ENCODE peak calls at places on chromosomes 7 and 10, in six cellular contexts. One of them, this sample, is unnamed.

GRCh38 chr10:71985542-71986250 is 21.5 kb downstream of the CHST3 start:
- DNase-seq in PC-3: no peak
- DNase-seq in cardiac muscle cell: peak
- DNase-seq in H9: no peak
- DNase-seq in activated CD4-positive, alpha-beta T cell treated with anti-CD3 and anti-CD28 coated beads, Interleukin-2, amount 10 ng/mL, durations not matched to agents 24 days and 14 days: no peak
- DNase-seq in hypothalamus: no peak
- DNase-seq in this sample: no peak

GRCh38 chr7:5421626-5422323 is 1.9 kb downstream of the TNRC18 start:
- DNase-seq in activated CD4-positive, alpha-beta T cell treated with anti-CD3 and anti-CD28 coated beads, Interleukin-2, amount 10 ng/mL, durations not matched to agents 24 days and 14 days: peak
- DNase-seq in hypothalamus: peak
- DNase-seq in cardiac muscle cell: peak
- DNase-seq in H9: no peak
- DNase-seq in PC-3: peak
- DNase-seq in this sample: peak

GRCh38 chr10:49168821-49169495 is 19.2 kb downstream of the TMEM273 start:
- DNase-seq in activated CD4-positive, alpha-beta T cell treated with anti-CD3 and anti-CD28 coated beads, Interleukin-2, amount 10 ng/mL, durations not matched to agents 24 days and 14 days: no peak
- DNase-seq in PC-3: no peak
- DNase-seq in hypothalamus: no peak
- DNase-seq in cardiac muscle cell: no peak
- DNase-seq in H9: no peak
- DNase-seq in this sample: no peak

GRCh38 chr10:78973901-78974408 is 94.8 kb upstream of the ZMIZ1 start:
- DNase-seq in activated CD4-positive, alpha-beta T cell treated with anti-CD3 and anti-CD28 coated beads, Interleukin-2, amount 10 ng/mL, durations not matched to agents 24 days and 14 days: no peak
- DNase-seq in cardiac muscle cell: peak
- DNase-seq in H9: peak
- DNase-seq in PC-3: peak
- DNase-seq in hypothalamus: peak
- DNase-seq in this sample: peak

GRCh38 chr10:27530477-27530876 is 26.4 kb downstream of the RAB18 start:
- DNase-seq in activated CD4-positive, alpha-beta T cell treated with anti-CD3 and anti-CD28 coated beads, Interleukin-2, amount 10 ng/mL, durations not matched to agents 24 days and 14 days: no peak
- DNase-seq in hypothalamus: no peak
- DNase-seq in cardiac muscle cell: no peak
- DNase-seq in PC-3: no peak
- DNase-seq in H9: no peak
- DNase-seq in this sample: no peak

GRCh38 chr7:27176343-27176731 is 2.2 kb upstream of the HOXA10 start:
- DNase-seq in PC-3: no peak
- DNase-seq in hypothalamus: no peak
- DNase-seq in H9: peak
- DNase-seq in activated CD4-positive, alpha-beta T cell treated with anti-CD3 and anti-CD28 coated beads, Interleukin-2, amount 10 ng/mL, durations not matched to agents 24 days and 14 days: no peak
- DNase-seq in cardiac muscle cell: no peak
- DNase-seq in this sample: peak

GRCh38 chr7:47724335-47724982 is 142.5 kb upstream of the TNS3 start:
- DNase-seq in cardiac muscle cell: peak
- DNase-seq in hypothalamus: no peak
- DNase-seq in H9: peak
- DNase-seq in activated CD4-positive, alpha-beta T cell treated with anti-CD3 and anti-CD28 coated beads, Interleukin-2, amount 10 ng/mL, durations not matched to agents 24 days and 14 days: no peak
- DNase-seq in PC-3: peak
- DNase-seq in this sample: no peak

GRCh38 chr10:127353544-127353943 is 157.2 kb upstream of the INSYN2A start:
- DNase-seq in cardiac muscle cell: no peak
- DNase-seq in H9: no peak
- DNase-seq in PC-3: no peak
- DNase-seq in hypothalamus: no peak
- DNase-seq in activated CD4-positive, alpha-beta T cell treated with anti-CD3 and anti-CD28 coated beads, Interleukin-2, amount 10 ng/mL, durations not matched to agents 24 days and 14 days: no peak
- DNase-seq in this sample: no peak

GRCh38 chr7:23285657-23286646 is 13.2 kb upstream of the MALSU1 start:
- DNase-seq in cardiac muscle cell: no peak
- DNase-seq in PC-3: no peak
- DNase-seq in hypothalamus: no peak
- DNase-seq in activated CD4-positive, alpha-beta T cell treated with anti-CD3 and anti-CD28 coated beads, Interleukin-2, amount 10 ng/mL, durations not matched to agents 24 days and 14 days: no peak
- DNase-seq in H9: no peak
- DNase-seq in this sample: no peak

GRCh38 chr7:3065724-3066143 is 22.1 kb upstream of the CARD11 start:
- DNase-seq in PC-3: peak
- DNase-seq in H9: peak
- DNase-seq in cardiac muscle cell: peak
- DNase-seq in activated CD4-positive, alpha-beta T cell treated with anti-CD3 and anti-CD28 coated beads, Interleukin-2, amount 10 ng/mL, durations not matched to agents 24 days and 14 days: peak
- DNase-seq in hypothalamus: no peak
- DNase-seq in this sample: no peak

GRCh38 chr10:50439806-50440205 is 183.9 kb downstream of the SGMS1 start:
- DNase-seq in activated CD4-positive, alpha-beta T cell treated with anti-CD3 and anti-CD28 coated beads, Interleukin-2, amount 10 ng/mL, durations not matched to agents 24 days and 14 days: no peak
- DNase-seq in cardiac muscle cell: no peak
- DNase-seq in hypothalamus: no peak
- DNase-seq in H9: no peak
- DNase-seq in PC-3: no peak
- DNase-seq in this sample: no peak

GRCh38 chr7:73533742-73534141 is 11.6 kb upstream of the BAZ1B start:
- DNase-seq in activated CD4-positive, alpha-beta T cell treated with anti-CD3 and anti-CD28 coated beads, Interleukin-2, amount 10 ng/mL, durations not matched to agents 24 days and 14 days: no peak
- DNase-seq in PC-3: no peak
- DNase-seq in H9: peak
- DNase-seq in cardiac muscle cell: no peak
- DNase-seq in hypothalamus: no peak
- DNase-seq in this sample: no peak

GRCh38 chr7:17046666-17047065 is 164.9 kb upstream of the AGR3 start:
- DNase-seq in cardiac muscle cell: peak
- DNase-seq in hypothalamus: no peak
- DNase-seq in activated CD4-positive, alpha-beta T cell treated with anti-CD3 and anti-CD28 coated beads, Interleukin-2, amount 10 ng/mL, durations not matched to agents 24 days and 14 days: no peak
- DNase-seq in PC-3: no peak
- DNase-seq in H9: no peak
- DNase-seq in this sample: no peak

GRCh38 chr10:95355241-95355779 is 64.5 kb upstream of the PDLIM1 start:
- DNase-seq in H9: no peak
- DNase-seq in PC-3: no peak
- DNase-seq in cardiac muscle cell: peak
- DNase-seq in activated CD4-positive, alpha-beta T cell treated with anti-CD3 and anti-CD28 coated beads, Interleukin-2, amount 10 ng/mL, durations not matched to agents 24 days and 14 days: no peak
- DNase-seq in hypothalamus: no peak
- DNase-seq in this sample: no peak

GRCh38 chr7:73341877-73342276 is 13.9 kb downstream of the FKBP6 start:
- DNase-seq in PC-3: peak
- DNase-seq in H9: no peak
- DNase-seq in cardiac muscle cell: peak
- DNase-seq in hypothalamus: no peak
- DNase-seq in activated CD4-positive, alpha-beta T cell treated with anti-CD3 and anti-CD28 coated beads, Interleukin-2, amount 10 ng/mL, durations not matched to agents 24 days and 14 days: no peak
- DNase-seq in this sample: no peak

This sample was measured in dorsolateral prefrontal cortex.